ENCODE peak calls at places on chromosomes 3 and 15, in four cellular contexts. One of them, this sample, is unnamed.

GRCh38 chr3:24138876-24139256 is 193.8 kb downstream of the NR1D2 start:
- DNase-seq in neuronal stem cell: no peak
- DNase-seq in H1: no peak
- DNase-seq in mesenchymal stem cell: no peak
- DNase-seq in this sample: no peak

GRCh38 chr3:191388823-191389222 is 58.5 kb upstream of the UTS2B start:
- DNase-seq in neuronal stem cell: no peak
- DNase-seq in H1: no peak
- DNase-seq in mesenchymal stem cell: no peak
- DNase-seq in this sample: no peak

GRCh38 chr3:106765342-106765741 is 611.9 kb upstream of the CCDC54 start:
- DNase-seq in neuronal stem cell: no peak
- DNase-seq in H1: no peak
- DNase-seq in mesenchymal stem cell: no peak
- DNase-seq in this sample: no peak

GRCh38 chr15:70212288-70212962 is 114.7 kb upstream of the TLE3 start:
- DNase-seq in neuronal stem cell: no peak
- DNase-seq in H1: no peak
- DNase-seq in mesenchymal stem cell: peak
- DNase-seq in this sample: no peak

GRCh38 chr3:187628169-187628568 is 42.0 kb downstream of the SST start:
- DNase-seq in neuronal stem cell: peak
- DNase-seq in H1: no peak
- DNase-seq in mesenchymal stem cell: peak
- DNase-seq in this sample: peak

GRCh38 chr3:157416347-157417087 is 20.1 kb upstream of the PTX3 start:
- DNase-seq in neuronal stem cell: no peak
- DNase-seq in H1: no peak
- DNase-seq in mesenchymal stem cell: no peak
- DNase-seq in this sample: no peak

GRCh38 chr3:120442975-120443517 is 7.7 kb downstream of the FSTL1 start:
- DNase-seq in neuronal stem cell: no peak
- DNase-seq in H1: no peak
- DNase-seq in mesenchymal stem cell: peak
- DNase-seq in this sample: peak

GRCh38 chr3:69182588-69183299 is 60.3 kb upstream of the LMOD3 start:
- DNase-seq in neuronal stem cell: no peak
- DNase-seq in H1: no peak
- DNase-seq in mesenchymal stem cell: peak
- DNase-seq in this sample: no peak

GRCh38 chr3:158864492-158864891 is 62.6 kb downstream of the MFSD1 start:
- DNase-seq in neuronal stem cell: no peak
- DNase-seq in H1: no peak
- DNase-seq in mesenchymal stem cell: no peak
- DNase-seq in this sample: no peak

GRCh38 chr15:24957691-24958090 is 2.9 kb downstream of the SNRPN start:
- DNase-seq in neuronal stem cell: no peak
- DNase-seq in H1: no peak
- DNase-seq in mesenchymal stem cell: no peak
- DNase-seq in this sample: peak

GRCh38 chr3:49333091-49333490 is 6.8 kb downstream of the USP4 start:
- DNase-seq in neuronal stem cell: no peak
- DNase-seq in H1: no peak
- DNase-seq in mesenchymal stem cell: no peak
- DNase-seq in this sample: no peak

GRCh38 chr3:61725851-61726333 is 164.5 kb downstream of the PTPRG start:
- DNase-seq in neuronal stem cell: no peak
- DNase-seq in H1: no peak
- DNase-seq in mesenchymal stem cell: peak
- DNase-seq in this sample: peak

GRCh38 chr15:28920781-28921331 is 35.1 kb downstream of the APBA2 start:
- DNase-seq in neuronal stem cell: no peak
- DNase-seq in H1: no peak
- DNase-seq in mesenchymal stem cell: no peak
- DNase-seq in this sample: no peak

GRCh38 chr3:158791259-158791920 is 10.5 kb upstream of the MFSD1 start:
- DNase-seq in neuronal stem cell: peak
- DNase-seq in H1: no peak
- DNase-seq in mesenchymal stem cell: peak
- DNase-seq in this sample: peak

GRCh38 chr3:15523660-15524417 is 2.3 kb upstream of the COLQ start:
- DNase-seq in neuronal stem cell: no peak
- DNase-seq in H1: no peak
- DNase-seq in mesenchymal stem cell: no peak
- DNase-seq in this sample: no peak

GRCh38 chr15:29711531-29711930 is 110.7 kb downstream of the TJP1 start:
- DNase-seq in neuronal stem cell: no peak
- DNase-seq in H1: no peak
- DNase-seq in mesenchymal stem cell: no peak
- DNase-seq in this sample: no peak

GRCh38 chr3:156628095-156628690 is 46.2 kb upstream of the TIPARP start:
- DNase-seq in neuronal stem cell: no peak
- DNase-seq in H1: no peak
- DNase-seq in mesenchymal stem cell: no peak
- DNase-seq in this sample: peak

GRCh38 chr15:63362196-63362595 is 19.4 kb downstream of the CA12 start:
- DNase-seq in neuronal stem cell: no peak
- DNase-seq in H1: no peak
- DNase-seq in mesenchymal stem cell: no peak
- DNase-seq in this sample: no peak

GRCh38 chr15:96347181-96348111 is 16.9 kb downstream of the NR2F2 start:
- DNase-seq in neuronal stem cell: no peak
- DNase-seq in H1: no peak
- DNase-seq in mesenchymal stem cell: peak
- DNase-seq in this sample: no peak

GRCh38 chr15:62895139-62895866 is 147.2 kb upstream of the TPM1 start:
- DNase-seq in neuronal stem cell: no peak
- DNase-seq in H1: no peak
- DNase-seq in mesenchymal stem cell: peak
- DNase-seq in this sample: no peak

GRCh38 chr15:48718646-48719045 is 73.1 kb upstream of the FBN1 start:
- DNase-seq in neuronal stem cell: no peak
- DNase-seq in H1: no peak
- DNase-seq in mesenchymal stem cell: peak
- DNase-seq in this sample: no peak

GRCh38 chr3:132399054-132399929 is 18.0 kb upstream of the DNAJC13 start:
- DNase-seq in neuronal stem cell: peak
- DNase-seq in H1: no peak
- DNase-seq in mesenchymal stem cell: peak
- DNase-seq in this sample: peak

GRCh38 chr15:76150971-76151598 is 91.3 kb downstream of the TMEM266 start:
- DNase-seq in neuronal stem cell: peak
- DNase-seq in H1: peak
- DNase-seq in mesenchymal stem cell: peak
- DNase-seq in this sample: peak

GRCh38 chr3:28840976-28841376 is 439.9 kb upstream of the RBMS3 start:
- DNase-seq in neuronal stem cell: no peak
- DNase-seq in H1: no peak
- DNase-seq in mesenchymal stem cell: no peak
- DNase-seq in this sample: no peak

GRCh38 chr3:58333206-58334012 is 717 bp downstream of the PXK start:
- DNase-seq in neuronal stem cell: peak
- DNase-seq in H1: no peak
- DNase-seq in mesenchymal stem cell: no peak
- DNase-seq in this sample: peak

GRCh38 chr3:47340866-47341265 is 40.0 kb upstream of the PTPN23 start:
- DNase-seq in neuronal stem cell: no peak
- DNase-seq in H1: no peak
- DNase-seq in mesenchymal stem cell: no peak
- DNase-seq in this sample: no peak

GRCh38 chr3:196867507-196868296 is at the start of gene SENP5:
- DNase-seq in neuronal stem cell: peak
- DNase-seq in H1: peak
- DNase-seq in mesenchymal stem cell: peak
- DNase-seq in this sample: peak

GRCh38 chr3:196868297-196868661 is 559 bp downstream of the SENP5 start:
- DNase-seq in neuronal stem cell: peak
- DNase-seq in H1: no peak
- DNase-seq in mesenchymal stem cell: peak
- DNase-seq in this sample: peak

GRCh38 chr3:196872316-196872715 is 4.6 kb downstream of the SENP5 start:
- DNase-seq in neuronal stem cell: no peak
- DNase-seq in H1: no peak
- DNase-seq in mesenchymal stem cell: peak
- DNase-seq in this sample: no peak

DNA sequence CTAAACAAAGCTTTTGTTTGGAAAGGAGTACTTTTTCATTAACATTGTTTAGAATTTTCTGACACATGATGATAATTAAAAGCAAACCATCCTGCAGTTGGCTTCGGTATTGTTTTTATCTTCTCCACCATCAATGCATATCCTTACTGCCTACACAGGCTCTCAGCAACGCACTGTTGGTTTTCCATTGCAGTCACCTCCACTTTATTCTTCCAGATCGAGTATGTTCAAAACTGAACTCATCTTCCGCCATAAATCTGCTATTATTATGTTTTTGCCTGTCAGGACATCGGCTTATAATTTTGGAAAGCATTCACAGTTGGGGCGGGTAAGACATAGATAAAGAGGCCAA is 589 bp upstream of the SENP5 start:
- DNase-seq in neuronal stem cell: no peak
- DNase-seq in H1: no peak
- DNase-seq in mesenchymal stem cell: no peak
- DNase-seq in this sample: no peak
- H4K8ac ChIP-seq in neuronal stem cell: no peak
- H4K8ac ChIP-seq in H1: no peak
- H4K8ac ChIP-seq in mesenchymal stem cell: peak
- H4K8ac ChIP-seq in this sample: no peak

GRCh38 chr15:89587955-89588354 is 12.7 kb downstream of the TICRR start:
- DNase-seq in neuronal stem cell: no peak
- DNase-seq in H1: no peak
- DNase-seq in mesenchymal stem cell: peak
- DNase-seq in this sample: peak
- H4K8ac ChIP-seq in neuronal stem cell: no peak
- H4K8ac ChIP-seq in H1: no peak
- H4K8ac ChIP-seq in mesenchymal stem cell: peak
- H4K8ac ChIP-seq in this sample: no peak

GRCh38 chr3:152388631-152389030 is 119.9 kb downstream of the MBNL1 start:
- DNase-seq in neuronal stem cell: no peak
- DNase-seq in H1: no peak
- DNase-seq in mesenchymal stem cell: no peak
- DNase-seq in this sample: no peak

GRCh38 chr3:152391671-152392070 is 122.9 kb downstream of the MBNL1 start:
- DNase-seq in neuronal stem cell: no peak
- DNase-seq in H1: no peak
- DNase-seq in mesenchymal stem cell: no peak
- DNase-seq in this sample: no peak

GRCh38 chr3:152392474-152392873 is 123.7 kb downstream of the MBNL1 start:
- DNase-seq in neuronal stem cell: no peak
- DNase-seq in H1: no peak
- DNase-seq in mesenchymal stem cell: peak
- DNase-seq in this sample: no peak

GRCh38 chr3:152390647-152391046 is 121.9 kb downstream of the MBNL1 start:
- DNase-seq in neuronal stem cell: no peak
- DNase-seq in H1: no peak
- DNase-seq in mesenchymal stem cell: no peak
- DNase-seq in this sample: peak

GRCh38 chr3:152389316-152389934 is 120.7 kb downstream of the MBNL1 start:
- DNase-seq in neuronal stem cell: no peak
- DNase-seq in H1: no peak
- DNase-seq in mesenchymal stem cell: no peak
- DNase-seq in this sample: no peak
- H4K8ac ChIP-seq in neuronal stem cell: no peak
- H4K8ac ChIP-seq in H1: no peak
- H4K8ac ChIP-seq in mesenchymal stem cell: peak
- H4K8ac ChIP-seq in this sample: no peak

GRCh38 chr3:25453521-25454410 is 25.7 kb downstream of the RARB start:
- DNase-seq in neuronal stem cell: no peak
- DNase-seq in H1: no peak
- DNase-seq in mesenchymal stem cell: peak
- DNase-seq in this sample: no peak
- H4K8ac ChIP-seq in neuronal stem cell: no peak
- H4K8ac ChIP-seq in H1: no peak
- H4K8ac ChIP-seq in mesenchymal stem cell: no peak
- H4K8ac ChIP-seq in this sample: no peak

DNA sequence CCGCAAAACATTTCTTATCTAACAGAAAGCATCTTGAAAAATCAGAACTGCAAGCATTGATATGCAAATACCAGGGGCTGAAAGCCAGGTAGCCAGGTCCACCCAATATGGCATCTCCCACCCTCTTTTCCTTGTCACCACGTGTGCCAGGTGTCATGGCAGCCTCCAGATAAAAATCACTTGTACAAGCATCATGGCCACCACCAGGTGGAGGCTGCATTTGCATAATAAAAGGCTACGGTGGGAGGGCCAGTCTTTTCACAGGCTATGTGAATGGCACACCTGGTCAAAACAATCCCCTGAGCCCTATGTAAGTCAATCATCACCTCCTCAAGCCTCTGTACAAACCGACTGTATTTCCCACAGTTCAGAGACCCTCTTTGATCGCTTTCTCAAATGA is 1233.1 kb upstream of the ALCAM start:
- DNase-seq in neuronal stem cell: no peak
- DNase-seq in H1: no peak
- DNase-seq in mesenchymal stem cell: no peak
- DNase-seq in this sample: peak
- H4K8ac ChIP-seq in neuronal stem cell: no peak
- H4K8ac ChIP-seq in H1: no peak
- H4K8ac ChIP-seq in mesenchymal stem cell: no peak
- H4K8ac ChIP-seq in this sample: no peak

DNA sequence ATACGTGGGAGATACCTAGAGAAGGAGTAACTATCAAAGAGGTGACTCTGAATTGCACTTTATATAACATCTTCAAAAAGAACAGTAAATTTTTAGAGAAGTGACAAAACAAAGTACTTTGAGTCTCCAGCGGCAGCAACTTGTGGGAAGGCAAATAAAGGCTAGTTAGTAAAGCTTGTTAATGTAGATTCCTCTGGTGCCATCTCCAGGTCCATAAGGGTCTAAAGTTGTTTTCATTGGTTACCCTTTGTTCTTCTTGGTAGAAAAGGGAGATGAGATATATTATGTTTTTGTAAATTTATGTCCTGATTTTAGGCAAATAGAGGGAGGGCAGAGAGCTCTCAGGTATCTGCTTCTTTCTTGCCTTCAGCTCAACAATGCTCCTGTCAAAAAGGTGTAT is 161.6 kb downstream of the MYRIP start:
- DNase-seq in neuronal stem cell: no peak
- DNase-seq in H1: no peak
- DNase-seq in mesenchymal stem cell: no peak
- DNase-seq in this sample: no peak
- H4K8ac ChIP-seq in neuronal stem cell: no peak
- H4K8ac ChIP-seq in H1: no peak
- H4K8ac ChIP-seq in mesenchymal stem cell: no peak
- H4K8ac ChIP-seq in this sample: no peak

GRCh38 chr3:195059471-195060216 is 211.3 kb downstream of the XXYLT1 start:
- DNase-seq in neuronal stem cell: no peak
- DNase-seq in H1: no peak
- DNase-seq in mesenchymal stem cell: no peak
- DNase-seq in this sample: no peak
- H4K8ac ChIP-seq in neuronal stem cell: no peak
- H4K8ac ChIP-seq in H1: no peak
- H4K8ac ChIP-seq in mesenchymal stem cell: no peak
- H4K8ac ChIP-seq in this sample: no peak

GRCh38 chr3:128434524-128434923 is 32.2 kb downstream of the DNAJB8 start:
- DNase-seq in neuronal stem cell: no peak
- DNase-seq in H1: no peak
- DNase-seq in mesenchymal stem cell: no peak
- DNase-seq in this sample: no peak
- H4K8ac ChIP-seq in neuronal stem cell: no peak
- H4K8ac ChIP-seq in H1: no peak
- H4K8ac ChIP-seq in mesenchymal stem cell: no peak
- H4K8ac ChIP-seq in this sample: no peak

This sample was measured in mesendoderm.